ENCODE peak calls at places on chromosomes 2 and 18, in four cellular contexts. E is tibial nerve, C is K562, W is A549. U is an unnamed sample.

GRCh38 chr2:29322011-29322410 is 206.8 kb downstream of the CLIP4 start:
- DNase-seq in E (no peak), C (no peak), W (no peak), U (no peak)

GRCh38 chr2:235486729-235487128 is 7.1 kb upstream of the AGAP1 start:
- DNase-seq in E (no peak), C (no peak), W (no peak), U (no peak)

GRCh38 chr18:31643003-31643402 is 41.4 kb downstream of the B4GALT6 start:
- DNase-seq in E (no peak), C (no peak), W (no peak), U (no peak)

GRCh38 chr2:207503234-207503633 is 26.5 kb upstream of the CREB1 start:
- DNase-seq in E (no peak), C (peak), W (no peak), U (no peak)

GRCh38 chr2:230907361-230908093 is 17.5 kb downstream of the GPR55 start:
- DNase-seq in E (no peak), C (peak), W (no peak), U (peak)

GRCh38 chr2:230443540-230443939 is 27.5 kb downstream of the SP100 start:
- DNase-seq in E (no peak), C (no peak), W (no peak), U (no peak)

GRCh38 chr2:58289029-58289428 is 47.9 kb upstream of the FANCL start:
- DNase-seq in E (no peak), C (no peak), W (no peak), U (no peak)

GRCh38 chr2:201257941-201258665 is 2.2 kb upstream of the CASP8 start:
- DNase-seq in E (peak), C (peak), W (peak), U (peak)

GRCh38 chr2:162974771-162975170 is 136.2 kb upstream of the KCNH7 start:
- DNase-seq in E (no peak), C (no peak), W (no peak), U (no peak)

GRCh38 chr2:30147196-30147714 is 448 bp downstream of the YPEL5 start:
- DNase-seq in E (no peak), C (peak), W (no peak), U (no peak)

GRCh38 chr18:46260016-46260878 is 156.1 kb downstream of the HAUS1 start:
- DNase-seq in E (no peak), C (no peak), W (no peak), U (no peak)

GRCh38 chr2:138237657-138238384 is 263.7 kb upstream of the SPOPL start:
- DNase-seq in E (no peak), C (no peak), W (no peak), U (no peak)

GRCh38 chr18:14925281-14925709 is 177.3 kb downstream of the ANKRD30B start:
- DNase-seq in E (no peak), C (no peak), W (no peak), U (peak)

GRCh38 chr2:222931659-222932058 is 70.8 kb downstream of the ACSL3 start:
- DNase-seq in E (no peak), C (no peak), W (no peak), U (no peak)

GRCh38 chr2:81304154-81304830 is 999.7 kb upstream of the LRRTM1 start:
- DNase-seq in E (no peak), C (no peak), W (no peak), U (no peak)

GRCh38 chr18:3595282-3596273 is 145.6 kb downstream of the TGIF1 start:
- DNase-seq in E (no peak), C (peak), W (no peak), U (no peak)

GRCh38 chr2:158761626-158762025 is 33.5 kb upstream of the DAPL1 start:
- DNase-seq in E (no peak), C (no peak), W (no peak), U (no peak)

GRCh38 chr2:187442378-187442777 is 5.7 kb downstream of the CALCRL start:
- DNase-seq in E (no peak), C (no peak), W (no peak), U (no peak)

GRCh38 chr2:66440011-66440542 is 5.2 kb downstream of the MEIS1 start:
- DNase-seq in E (no peak), C (no peak), W (no peak), U (no peak)

GRCh38 chr2:171166328-171166983 is 5.8 kb upstream of the TLK1 start:
- DNase-seq in E (no peak), C (no peak), W (no peak), U (no peak)

GRCh38 chr18:41134426-41134825 is 820.6 kb upstream of the PIK3C3 start:
- DNase-seq in E (no peak), C (no peak), W (no peak), U (no peak)

GRCh38 chr2:185633621-185634020 is 105.0 kb upstream of the FSIP2 start:
- DNase-seq in E (no peak), C (no peak), W (no peak), U (no peak)

GRCh38 chr18:13611616-13612110 is 114.7 kb downstream of the FAM210A start:
- DNase-seq in E (no peak), C (no peak), W (no peak), U (no peak)

GRCh38 chr2:9231291-9232165 is 24.9 kb downstream of the ASAP2 start:
- DNase-seq in E (no peak), C (no peak), W (no peak), U (peak)

GRCh38 chr2:35035883-35036282 is 1319.7 kb upstream of the CRIM1 start:
- DNase-seq in E (no peak), C (no peak), W (peak), U (no peak)

GRCh38 chr2:131151398-131151797 is 46.3 kb downstream of the PLEKHB2 start:
- DNase-seq in E (no peak), C (no peak), W (no peak), U (no peak)

GRCh38 chr2:157837851-157838441 is 38.2 kb downstream of the ACVR1 start:
- DNase-seq in E (no peak), C (peak), W (no peak), U (no peak)

GRCh38 chr2:240397924-240398611 is 37.4 kb upstream of the GPC1 start:
- DNase-seq in E (peak), C (no peak), W (no peak), U (no peak)

GRCh38 chr2:231928481-231928880 is 2.3 kb upstream of the NPPC start:
- DNase-seq in E (no peak), C (no peak), W (no peak), U (peak)

GRCh38 chr2:146489386-146489785 is 1355.4 kb upstream of the ACVR2A start:
- DNase-seq in E (no peak), C (no peak), W (no peak), U (no peak)

GRCh38 chr2:8018956-8019355 is 662.9 kb upstream of the ID2 start:
- DNase-seq in E (no peak), C (no peak), W (no peak), U (no peak)

GRCh38 chr18:53526092-53526491 is 698.4 kb downstream of the MBD2 start:
- DNase-seq in E (no peak), C (no peak), W (no peak), U (no peak)

GRCh38 chr2:19359021-19359357 is 566 bp upstream of the OSR1 start:
- DNase-seq in E (no peak), C (no peak), W (no peak), U (no peak)

GRCh38 chr2:131105950-131106801 is 1.0 kb downstream of the PLEKHB2 start:
- DNase-seq in E (no peak), C (peak), W (peak), U (no peak)

GRCh38 chr2:174617120-174617519 is 19.5 kb upstream of the WIPF1 start:
- DNase-seq in E (no peak), C (no peak), W (no peak), U (no peak)

GRCh38 chr2:197803033-197803444 is 1.4 kb upstream of the PLCL1 start:
- DNase-seq in E (no peak), C (peak), W (peak), U (no peak)

GRCh38 chr18:45066868-45067267 is 386.2 kb downstream of the SETBP1 start:
- DNase-seq in E (no peak), C (peak), W (no peak), U (no peak)

GRCh38 chr2:218615868-218616315 is 8.2 kb downstream of the PLCD4 start:
- DNase-seq in E (no peak), C (no peak), W (no peak), U (no peak)
- TF ChIP-seq EP300 in E (no peak), C (no peak), W (no peak), U (no peak)

GRCh38 chr2:27431395-27431794 is 3.0 kb downstream of the NRBP1 start:
- DNase-seq in E (no peak), C (no peak), W (no peak), U (no peak)

GRCh38 chr2:27427863-27428212 is 593 bp upstream of the NRBP1 start:
- DNase-seq in E (no peak), C (no peak), W (no peak), U (no peak)

GRCh38 chr2:27428213-27428977 is at the start of gene NRBP1:
- DNase-seq in E (peak), C (peak), W (peak), U (peak)

DNA sequence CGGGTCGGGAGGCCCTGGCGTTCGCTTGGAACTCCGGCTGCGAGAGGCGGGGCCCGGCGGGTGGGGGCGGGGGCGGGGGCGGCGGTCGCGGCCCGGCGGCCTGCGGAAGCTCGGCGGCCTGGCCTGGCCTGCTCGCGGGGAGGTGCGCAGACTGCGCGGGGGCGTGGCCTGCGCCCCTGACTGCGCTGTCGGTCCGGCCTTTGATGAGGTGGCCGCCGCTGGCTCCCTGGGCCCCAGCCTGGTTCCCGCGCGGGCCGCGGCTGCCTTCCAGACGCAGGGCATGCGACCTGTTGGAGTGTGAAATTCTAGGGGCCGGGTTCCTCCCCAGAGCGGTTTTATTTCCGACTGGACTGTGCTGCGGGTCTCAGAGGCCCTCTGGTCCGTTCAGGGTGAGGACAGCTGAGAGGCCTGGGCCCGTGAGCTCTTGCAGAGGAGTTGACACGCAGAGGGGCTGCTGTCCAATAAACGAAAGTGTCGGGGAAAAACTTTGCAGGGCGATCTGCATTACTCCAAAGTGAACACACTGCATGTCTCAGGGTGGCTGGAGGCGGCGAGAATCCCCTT is 629 bp downstream of the NRBP1 start:
- DNase-seq in E (peak), C (peak), W (peak), U (peak)
- TF ChIP-seq POLR2A in E (no peak), C (no peak), W (peak), U (no peak)

DNA sequence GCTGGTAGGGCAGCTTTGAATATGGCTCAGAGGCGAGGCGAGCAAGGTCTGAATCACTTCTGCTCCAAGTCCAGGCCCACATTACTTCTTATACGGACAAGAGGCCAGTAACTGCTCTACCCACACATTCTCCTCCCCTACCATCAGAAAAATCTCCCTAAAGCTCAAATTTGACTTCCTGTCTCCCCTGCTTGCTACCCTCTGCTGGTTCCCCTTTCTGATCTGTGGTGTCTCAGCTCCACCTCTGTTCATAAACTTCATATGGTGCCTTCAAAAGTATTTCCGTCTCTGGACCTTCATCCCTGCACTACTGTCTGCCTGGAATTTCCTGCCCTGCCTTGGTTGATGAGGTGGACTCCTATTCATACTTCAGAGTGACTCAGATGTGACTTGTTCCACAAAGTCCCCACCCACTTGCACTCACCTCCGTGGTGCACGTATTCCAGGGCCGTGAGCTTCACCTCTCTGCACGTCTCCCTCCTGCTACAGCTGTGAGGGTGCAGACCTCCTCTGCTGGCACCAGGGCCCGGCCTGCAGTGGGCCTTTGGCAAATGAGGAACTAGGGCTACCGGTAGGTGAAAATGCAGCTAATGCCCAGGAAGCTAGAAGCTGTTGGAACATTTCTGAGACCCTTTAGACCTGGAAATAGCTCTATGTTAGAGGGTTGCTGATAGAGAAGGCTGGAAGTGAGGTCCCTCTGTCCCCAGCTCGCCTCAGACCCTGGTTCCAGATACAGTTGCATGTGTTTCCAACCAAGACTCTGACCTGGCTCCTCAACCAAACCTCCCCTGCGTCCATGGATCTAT is 24.6 kb upstream of the KCMF1 start:
- DNase-seq in E (no peak), C (no peak), W (peak), U (no peak)
- H3K27ac ChIP-seq in E (peak), C (no peak), W (peak), U (no peak)

GRCh38 chr2:188477564-188478086 is 186.0 kb downstream of the GULP1 start:
- DNase-seq in E (no peak), C (no peak), W (no peak), U (no peak)

GRCh38 chr2:188478724-188479123 is 187.1 kb downstream of the GULP1 start:
- DNase-seq in E (no peak), C (no peak), W (no peak), U (no peak)

GRCh38 chr2:188473306-188473705 is 181.6 kb downstream of the GULP1 start:
- DNase-seq in E (no peak), C (no peak), W (no peak), U (no peak)

GRCh38 chr2:188474316-188474715 is 182.6 kb downstream of the GULP1 start:
- DNase-seq in E (no peak), C (no peak), W (no peak), U (no peak)

DNA sequence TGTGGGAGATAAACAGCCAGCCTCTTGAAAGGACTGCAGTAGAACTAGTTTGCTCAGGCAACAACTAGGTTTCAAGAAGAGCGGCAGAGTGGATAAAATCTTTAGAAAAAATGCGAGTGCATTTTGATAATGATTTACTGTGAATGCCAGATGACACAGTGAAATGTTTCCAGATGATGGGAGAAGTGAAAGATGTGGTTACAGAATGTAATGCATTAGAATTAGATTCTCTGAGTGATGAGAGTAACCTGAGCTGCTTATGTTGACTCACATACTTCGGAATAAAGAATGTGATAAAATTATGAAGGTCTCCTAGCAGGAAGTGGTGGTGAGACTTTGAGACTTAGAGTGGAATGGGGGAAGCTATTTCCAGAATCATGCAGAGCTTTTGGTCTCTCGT is 184.3 kb downstream of the GULP1 start:
- DNase-seq in E (no peak), C (no peak), W (no peak), U (no peak)
- TF ChIP-seq EP300 in E (no peak), C (no peak), W (no peak), U (no peak)

DNA sequence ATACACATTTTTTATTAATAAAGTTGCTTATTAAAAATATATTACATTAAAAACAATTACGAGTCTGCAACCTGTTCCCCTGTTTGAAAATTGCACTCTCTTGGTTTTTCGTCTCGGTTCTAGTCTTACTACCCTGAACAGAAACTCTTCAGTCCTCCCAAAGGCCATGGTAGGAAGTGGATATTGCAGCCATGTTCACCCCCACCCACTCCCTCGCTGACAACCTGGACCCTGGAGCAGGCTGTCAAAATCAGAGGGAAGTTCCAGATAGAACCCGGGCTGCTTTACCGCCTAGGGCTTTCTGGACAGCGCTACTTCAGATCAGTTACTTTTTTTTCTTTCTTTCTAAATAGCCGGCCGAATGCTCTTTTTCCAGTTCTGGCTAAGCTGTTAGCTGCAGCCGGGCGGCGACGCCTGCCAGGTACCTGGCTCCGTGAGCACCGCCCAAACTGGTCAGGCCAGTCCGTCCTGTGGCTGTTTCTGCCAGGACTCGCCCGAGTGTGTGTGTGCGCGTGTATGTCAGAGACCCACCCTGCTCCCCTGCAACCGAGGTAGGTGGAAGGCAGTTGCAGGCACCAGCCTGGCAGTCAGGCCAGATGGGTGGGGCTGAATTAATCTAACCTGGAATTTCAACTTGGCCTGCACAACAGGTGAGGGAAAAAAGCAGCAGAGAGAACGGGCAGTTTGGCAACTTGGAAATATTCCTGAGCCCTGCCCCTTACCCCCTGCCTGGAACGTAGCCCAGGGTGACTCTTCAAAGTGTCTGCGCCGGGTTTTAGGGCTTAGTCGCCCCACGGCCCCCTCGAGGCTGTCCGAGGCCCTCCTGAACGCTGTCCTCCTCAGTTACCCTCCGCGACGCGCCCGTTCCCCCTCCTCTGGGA is 1.1 kb upstream of the TET3 start:
- DNase-seq in E (no peak), C (peak), W (peak), U (peak)
- TF ChIP-seq POLR2A in E (no peak), C (peak), W (peak), U (no peak)

GRCh38 chr2:105936954-105937353 is 192.2 kb downstream of the NCK2 start:
- DNase-seq in E (no peak), C (no peak), W (no peak), U (no peak)
- H3K27ac ChIP-seq in E (no peak), C (no peak), W (no peak), U (no peak)

DNA sequence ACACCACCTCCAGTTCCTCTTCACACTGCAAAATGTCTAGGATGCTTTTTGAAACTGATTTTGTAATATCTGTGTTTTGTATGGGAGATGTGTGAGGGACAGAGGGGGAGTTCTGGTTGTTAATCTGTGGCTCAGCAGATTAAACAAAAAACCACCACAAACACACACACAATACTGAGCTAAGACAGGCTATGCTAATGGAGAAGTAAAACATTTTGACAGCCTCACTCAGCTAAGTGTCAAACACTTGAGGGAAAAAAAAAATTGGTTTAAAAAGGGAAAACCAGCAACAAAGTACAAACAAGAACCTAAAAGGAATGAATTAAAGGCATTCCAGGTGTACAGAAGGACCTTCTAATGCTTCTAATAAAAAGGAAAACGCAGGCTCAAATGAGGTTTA is 88.0 kb downstream of the TMEM163 start:
- DNase-seq in E (no peak), C (no peak), W (no peak), U (no peak)
- TF ChIP-seq EP300 in E (no peak), C (no peak), W (no peak), U (no peak)

DNA sequence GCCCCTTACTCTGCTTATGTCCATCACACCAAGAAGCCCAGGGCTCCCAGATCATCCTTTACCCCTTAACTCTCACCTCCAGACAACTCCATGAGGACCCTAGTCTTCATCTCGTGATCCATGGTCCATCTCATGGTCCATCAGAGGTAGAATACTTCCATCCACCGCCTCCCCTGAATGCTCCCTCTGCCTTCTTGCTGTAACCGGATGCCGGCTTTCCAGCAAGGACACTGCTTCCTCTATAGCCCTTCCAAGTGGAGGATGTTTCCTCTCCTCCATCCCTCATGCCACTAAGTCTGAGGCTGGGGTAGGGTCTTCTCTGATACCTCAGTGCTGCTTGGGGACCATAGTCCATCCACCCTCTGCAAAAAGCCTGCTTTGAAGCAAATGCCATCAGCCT is 118.6 kb upstream of the SIX2 start:
- DNase-seq in E (no peak), C (no peak), W (no peak), U (no peak)
- TF ChIP-seq POLR2A in E (no peak), C (no peak), W (no peak), U (no peak)